ENCODE peak calls at places on chromosomes 2 and 18, in four cellular contexts. One of them, this sample, is unnamed.

GRCh38 chr2:64273524-64274398 is 129.5 kb upstream of the PELI1 start:
- DNase-seq in NCI-H748 treated with DMSO at 0.1 percent for 48 hours: no peak
- DNase-seq in GM19239: no peak
- DNase-seq in MM.1S: peak
- DNase-seq in this sample: no peak

GRCh38 chr2:173958198-173958846 is 6.9 kb downstream of the SP3 start:
- DNase-seq in GM19239: no peak
- DNase-seq in MM.1S: no peak
- DNase-seq in NCI-H748 treated with DMSO at 0.1 percent for 48 hours: no peak
- DNase-seq in this sample: no peak

GRCh38 chr2:60553496-60553991 is at the start of gene BCL11A:
- DNase-seq in NCI-H748 treated with DMSO at 0.1 percent for 48 hours: peak
- DNase-seq in GM19239: no peak
- DNase-seq in MM.1S: peak
- DNase-seq in this sample: peak

GRCh38 chr2:230658877-230659652 is 53.6 kb upstream of the CAB39 start:
- DNase-seq in MM.1S: no peak
- DNase-seq in NCI-H748 treated with DMSO at 0.1 percent for 48 hours: no peak
- DNase-seq in GM19239: no peak
- DNase-seq in this sample: no peak

GRCh38 chr2:841036-841435 is 109.6 kb upstream of the SNTG2 start:
- DNase-seq in GM19239: no peak
- DNase-seq in NCI-H748 treated with DMSO at 0.1 percent for 48 hours: no peak
- DNase-seq in MM.1S: no peak
- DNase-seq in this sample: no peak

GRCh38 chr2:167336213-167336612 is 447.9 kb downstream of the XIRP2 start:
- DNase-seq in NCI-H748 treated with DMSO at 0.1 percent for 48 hours: no peak
- DNase-seq in MM.1S: no peak
- DNase-seq in GM19239: no peak
- DNase-seq in this sample: no peak

GRCh38 chr2:239326831-239327535 is 73.8 kb downstream of the HDAC4 start:
- DNase-seq in GM19239: peak
- DNase-seq in NCI-H748 treated with DMSO at 0.1 percent for 48 hours: no peak
- DNase-seq in MM.1S: peak
- DNase-seq in this sample: no peak

GRCh38 chr2:231364961-231365810 is 30.3 kb upstream of the B3GNT7 start:
- DNase-seq in GM19239: no peak
- DNase-seq in MM.1S: no peak
- DNase-seq in NCI-H748 treated with DMSO at 0.1 percent for 48 hours: no peak
- DNase-seq in this sample: no peak

GRCh38 chr18:75111673-75112485 is 97.1 kb downstream of the PTGR3 start:
- DNase-seq in MM.1S: peak
- DNase-seq in NCI-H748 treated with DMSO at 0.1 percent for 48 hours: no peak
- DNase-seq in GM19239: no peak
- DNase-seq in this sample: peak

GRCh38 chr2:235050992-235051351 is 99.2 kb downstream of the SH3BP4 start:
- DNase-seq in MM.1S: no peak
- DNase-seq in NCI-H748 treated with DMSO at 0.1 percent for 48 hours: peak
- DNase-seq in GM19239: no peak
- DNase-seq in this sample: peak

GRCh38 chr2:159126653-159127052 is 158.2 kb downstream of the TANC1 start:
- DNase-seq in MM.1S: no peak
- DNase-seq in NCI-H748 treated with DMSO at 0.1 percent for 48 hours: no peak
- DNase-seq in GM19239: no peak
- DNase-seq in this sample: no peak

GRCh38 chr2:240899468-240899865 is 3.5 kb upstream of the MAB21L4 start:
- DNase-seq in MM.1S: no peak
- DNase-seq in NCI-H748 treated with DMSO at 0.1 percent for 48 hours: no peak
- DNase-seq in GM19239: no peak
- DNase-seq in this sample: no peak

GRCh38 chr2:237686659-237687136 is 59.3 kb downstream of the LRRFIP1 start:
- DNase-seq in GM19239: no peak
- DNase-seq in NCI-H748 treated with DMSO at 0.1 percent for 48 hours: no peak
- DNase-seq in MM.1S: no peak
- DNase-seq in this sample: no peak

GRCh38 chr18:58413667-58414628 is 214.9 kb downstream of the ALPK2 start:
- DNase-seq in MM.1S: no peak
- DNase-seq in NCI-H748 treated with DMSO at 0.1 percent for 48 hours: no peak
- DNase-seq in GM19239: no peak
- DNase-seq in this sample: no peak

GRCh38 chr2:46547223-46548102 is 68.1 kb downstream of the TMEM247 start:
- DNase-seq in MM.1S: no peak
- DNase-seq in NCI-H748 treated with DMSO at 0.1 percent for 48 hours: no peak
- DNase-seq in GM19239: no peak
- DNase-seq in this sample: no peak

GRCh38 chr2:2704380-2705093 is 373.5 kb upstream of the MYT1L start:
- DNase-seq in MM.1S: no peak
- DNase-seq in NCI-H748 treated with DMSO at 0.1 percent for 48 hours: no peak
- DNase-seq in GM19239: no peak
- DNase-seq in this sample: no peak

GRCh38 chr2:44937688-44938240 is 3.7 kb upstream of the SIX3 start:
- DNase-seq in MM.1S: no peak
- DNase-seq in NCI-H748 treated with DMSO at 0.1 percent for 48 hours: no peak
- DNase-seq in GM19239: no peak
- DNase-seq in this sample: no peak

GRCh38 chr18:28088477-28088876 is 88.5 kb downstream of the CDH2 start:
- DNase-seq in GM19239: no peak
- DNase-seq in MM.1S: no peak
- DNase-seq in NCI-H748 treated with DMSO at 0.1 percent for 48 hours: no peak
- DNase-seq in this sample: no peak

GRCh38 chr2:165593081-165593480 is 123.6 kb downstream of the CSRNP3 start:
- DNase-seq in NCI-H748 treated with DMSO at 0.1 percent for 48 hours: no peak
- DNase-seq in GM19239: no peak
- DNase-seq in MM.1S: no peak
- DNase-seq in this sample: no peak

GRCh38 chr18:44536619-44537018 is 144.1 kb upstream of the SETBP1 start:
- DNase-seq in NCI-H748 treated with DMSO at 0.1 percent for 48 hours: no peak
- DNase-seq in MM.1S: no peak
- DNase-seq in GM19239: no peak
- DNase-seq in this sample: no peak

GRCh38 chr2:106097370-106098000 is 96.6 kb downstream of the UXS1 start:
- DNase-seq in GM19239: no peak
- DNase-seq in MM.1S: no peak
- DNase-seq in NCI-H748 treated with DMSO at 0.1 percent for 48 hours: no peak
- DNase-seq in this sample: no peak

GRCh38 chr2:86308356-86308755 is 29.1 kb downstream of the REEP1 start:
- DNase-seq in GM19239: no peak
- DNase-seq in NCI-H748 treated with DMSO at 0.1 percent for 48 hours: no peak
- DNase-seq in MM.1S: no peak
- DNase-seq in this sample: no peak

GRCh38 chr2:96083064-96083889 is 33.1 kb downstream of the ADRA2B start:
- DNase-seq in MM.1S: no peak
- DNase-seq in GM19239: no peak
- DNase-seq in NCI-H748 treated with DMSO at 0.1 percent for 48 hours: no peak
- DNase-seq in this sample: no peak

GRCh38 chr18:36625386-36625785 is 203.4 kb downstream of the TPGS2 start:
- DNase-seq in MM.1S: no peak
- DNase-seq in GM19239: no peak
- DNase-seq in NCI-H748 treated with DMSO at 0.1 percent for 48 hours: no peak
- DNase-seq in this sample: no peak

GRCh38 chr18:48077291-48077690 is 146.8 kb upstream of the SMAD2 start:
- DNase-seq in NCI-H748 treated with DMSO at 0.1 percent for 48 hours: no peak
- DNase-seq in MM.1S: no peak
- DNase-seq in GM19239: no peak
- DNase-seq in this sample: no peak

GRCh38 chr18:75455249-75456183 is 28.0 kb upstream of the SMIM21 start:
- DNase-seq in NCI-H748 treated with DMSO at 0.1 percent for 48 hours: no peak
- DNase-seq in GM19239: no peak
- DNase-seq in MM.1S: no peak
- DNase-seq in this sample: no peak

GRCh38 chr2:26562811-26563645 is 78.1 kb downstream of the CIB4 start:
- DNase-seq in GM19239: no peak
- DNase-seq in NCI-H748 treated with DMSO at 0.1 percent for 48 hours: no peak
- DNase-seq in MM.1S: no peak
- DNase-seq in this sample: peak

GRCh38 chr18:8030201-8030600 is 463.1 kb downstream of the PTPRM start:
- DNase-seq in MM.1S: no peak
- DNase-seq in NCI-H748 treated with DMSO at 0.1 percent for 48 hours: no peak
- DNase-seq in GM19239: no peak
- DNase-seq in this sample: no peak

GRCh38 chr2:159892990-159893389 is 95.0 kb upstream of the CD302 start:
- DNase-seq in NCI-H748 treated with DMSO at 0.1 percent for 48 hours: no peak
- DNase-seq in MM.1S: no peak
- DNase-seq in GM19239: no peak
- DNase-seq in this sample: no peak

GRCh38 chr2:238161291-238162051 is 2.7 kb downstream of the ERFE start:
- DNase-seq in GM19239: no peak
- DNase-seq in MM.1S: no peak
- DNase-seq in NCI-H748 treated with DMSO at 0.1 percent for 48 hours: no peak
- DNase-seq in this sample: no peak

GRCh38 chr2:219071189-219071816 is 10.6 kb upstream of the IHH start:
- DNase-seq in GM19239: no peak
- DNase-seq in NCI-H748 treated with DMSO at 0.1 percent for 48 hours: no peak
- DNase-seq in MM.1S: no peak
- DNase-seq in this sample: no peak

GRCh38 chr2:178477443-178478099 is 829 bp downstream of the FKBP7 start:
- DNase-seq in GM19239: no peak
- DNase-seq in MM.1S: no peak
- DNase-seq in NCI-H748 treated with DMSO at 0.1 percent for 48 hours: peak
- DNase-seq in this sample: no peak